ENCODE peak calls at places on chromosome 6, in nine cellular contexts. W is H9, M is A549, V is body of pancreas, A is stomach, I is breast epithelium, U is right atrium auricular region, Y is left lung, C is fibroblast of lung. L is an unnamed sample.
A peak's percentile ranks its signal among the peaks of the same experiment; 100 is the strongest.

GRCh38 chr6:169702640-169703246 is 817 bp downstream of the C6orf120 start:
- DNase-seq in Y (peak; percentile 35), I (no peak), U (no peak), C (no peak), W (no peak), A (peak; percentile 34), V (peak; percentile 29), M (no peak), L (peak; percentile 51)

GRCh38 chr6:11263185-11263817 is 30.8 kb upstream of the NEDD9 start:
- DNase-seq in V (peak; percentile 74), Y (peak; percentile 81), W (no peak), I (peak; percentile 72), C (peak; percentile 87), A (peak; percentile 75), U (peak; percentile 92), M (peak; percentile 21), L (no peak)

GRCh38 chr6:105282801-105283585 is 103.2 kb upstream of the POPDC3 start:
- DNase-seq in Y (no peak), V (no peak), W (no peak), U (no peak), C (no peak), A (no peak), M (no peak), I (no peak), L (no peak)

GRCh38 chr6:16766836-16767745 is 5.8 kb upstream of the ATXN1 start:
- DNase-seq in M (no peak), I (no peak), A (no peak), Y (no peak), C (no peak), V (no peak), W (no peak), U (no peak), L (no peak)

GRCh38 chr6:139981810-139982550 is 607.5 kb upstream of the CITED2 start:
- DNase-seq in U (no peak), C (peak; percentile 84), A (no peak), M (no peak), W (peak; percentile 30), V (no peak), I (no peak), Y (no peak), L (no peak)

GRCh38 chr6:44297063-44298038 is 15.8 kb downstream of the AARS2 start:
- DNase-seq in W (peak; percentile 56), M (no peak), C (no peak), I (no peak), V (no peak), U (no peak), A (peak; percentile 39), Y (no peak), L (peak; percentile 33)

GRCh38 chr6:39225543-39225942 is 3.7 kb downstream of the KCNK5 start:
- DNase-seq in M (no peak), Y (peak; percentile 72), U (no peak), I (no peak), W (peak; percentile 71), V (peak; percentile 42), C (no peak), A (peak; percentile 53), L (no peak)

GRCh38 chr6:3428700-3429099 is 28.1 kb downstream of the SLC22A23 start:
- DNase-seq in Y (no peak), W (no peak), V (no peak), M (no peak), A (no peak), U (no peak), C (no peak), I (no peak), L (no peak)

GRCh38 chr6:43129434-43130194 is 41.5 kb upstream of the SRF start:
- DNase-seq in Y (no peak), M (peak; percentile 37), C (peak; percentile 55), I (no peak), A (peak; percentile 49), U (no peak), V (no peak), W (no peak), L (no peak)

GRCh38 chr6:121222656-121223055 is 111.6 kb downstream of the TBC1D32 start:
- DNase-seq in M (no peak), U (no peak), A (no peak), I (no peak), Y (no peak), V (no peak), W (no peak), C (peak; percentile 73), L (no peak)

GRCh38 chr6:124535746-124536145 is 426.5 kb upstream of the RNF217 start:
- DNase-seq in C (peak; percentile 28), A (no peak), V (no peak), W (no peak), U (no peak), M (peak; percentile 1), Y (no peak), I (no peak), L (no peak)

GRCh38 chr6:37623666-37624065 is 74.0 kb downstream of the MDGA1 start:
- DNase-seq in Y (no peak), C (no peak), I (no peak), A (no peak), M (no peak), V (no peak), U (no peak), W (no peak), L (no peak)

GRCh38 chr6:43940393-43941087 is 170.5 kb downstream of the VEGFA start:
- DNase-seq in M (no peak), W (peak; percentile 12), I (no peak), V (no peak), C (no peak), U (no peak), Y (no peak), A (no peak), L (no peak)

GRCh38 chr6:26571592-26572296 is 25.0 kb upstream of the ABT1 start:
- DNase-seq in C (peak; percentile 91), Y (peak; percentile 49), A (no peak), W (peak; percentile 83), M (no peak), U (no peak), I (no peak), V (peak; percentile 64), L (no peak)

GRCh38 chr6:137290601-137291261 is 71.5 kb upstream of the IFNGR1 start:
- DNase-seq in Y (no peak), U (no peak), C (no peak), V (no peak), W (no peak), I (no peak), A (no peak), M (no peak), L (no peak)

GRCh38 chr6:34108159-34108558 is 37.7 kb downstream of the GRM4 start:
- DNase-seq in W (no peak), I (no peak), Y (no peak), V (no peak), A (no peak), C (no peak), M (no peak), U (no peak), L (no peak)

GRCh38 chr6:35385457-35386202 is 43.3 kb downstream of the PPARD start:
- DNase-seq in W (no peak), A (no peak), Y (no peak), I (no peak), C (peak; percentile 50), M (no peak), V (no peak), U (no peak), L (no peak)

GRCh38 chr6:150680510-150680909 is 80.8 kb downstream of the PLEKHG1 start:
- DNase-seq in V (no peak), A (no peak), I (no peak), W (no peak), C (no peak), Y (no peak), M (no peak), U (no peak), L (no peak)

GRCh38 chr6:25053875-25054371 is 118.2 kb upstream of the RIPOR2 start:
- DNase-seq in U (no peak), A (no peak), I (no peak), Y (no peak), M (no peak), V (no peak), C (peak; percentile 84), W (no peak), L (no peak)

GRCh38 chr6:109059591-109060021 is 35.0 kb downstream of the SESN1 start:
- DNase-seq in C (no peak), U (no peak), A (no peak), I (no peak), M (no peak), W (no peak), V (no peak), Y (no peak), L (no peak)

GRCh38 chr6:47447726-47448125 is 29.9 kb upstream of the CD2AP start:
- DNase-seq in I (no peak), V (no peak), U (no peak), A (no peak), M (no peak), Y (no peak), W (no peak), C (no peak), L (no peak)
- TF ChIP-seq CTCF in I (no peak), V (no peak), U (no peak), A (no peak), M (no peak), Y (no peak), W (no peak), C (no peak), L (no peak)

DNA sequence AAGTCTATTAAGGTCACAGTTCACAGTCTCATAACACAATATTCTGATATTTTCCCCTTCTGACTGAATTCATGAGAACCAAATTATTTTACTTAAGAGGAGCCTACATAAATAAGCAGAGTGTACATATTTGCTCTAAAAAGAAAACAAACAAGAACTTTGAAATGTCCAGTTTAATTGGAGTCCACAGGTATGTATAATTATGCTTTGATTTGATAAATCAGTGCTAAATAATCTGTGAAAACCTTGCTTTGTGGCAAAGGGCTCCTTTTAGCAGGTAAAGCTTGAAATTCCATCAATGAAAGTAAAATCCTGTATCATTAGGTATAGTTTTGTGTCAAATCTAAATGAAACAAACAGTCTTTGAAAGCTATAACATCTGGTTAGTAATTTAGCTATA is 69.4 kb downstream of the ADGRB3 start:
- DNase-seq in Y (no peak), U (no peak), C (no peak), V (no peak), M (no peak), W (no peak), A (no peak), I (no peak), L (no peak)
- H3K27ac ChIP-seq in Y (no peak overlapping the region), U (no peak overlapping the region), C (no peak overlapping the region), V (no peak overlapping the region), M (no peak overlapping the region), W (no peak overlapping the region), A (no peak overlapping the region), I (no peak overlapping the region), L (no peak overlapping the region)

GRCh38 chr6:99608059-99608885 is 1.6 kb downstream of the PRDM13 start:
- DNase-seq in Y (no peak), V (no peak), I (no peak), C (no peak), A (no peak), W (no peak), M (no peak), U (no peak), L (no peak)
- H3K9me3 ChIP-seq in Y (no peaks in the 10 kb centered on the region), V (no peaks in the 10 kb centered on the region), I (no peaks in the 10 kb centered on the region), C (no peaks in the 10 kb centered on the region), A (no peaks in the 10 kb centered on the region), W (no peaks in the 10 kb centered on the region), M (no peaks in the 10 kb centered on the region), U (no peaks in the 10 kb centered on the region), L (peaks cover 13% of the 10 kb centered on the region)

DNA sequence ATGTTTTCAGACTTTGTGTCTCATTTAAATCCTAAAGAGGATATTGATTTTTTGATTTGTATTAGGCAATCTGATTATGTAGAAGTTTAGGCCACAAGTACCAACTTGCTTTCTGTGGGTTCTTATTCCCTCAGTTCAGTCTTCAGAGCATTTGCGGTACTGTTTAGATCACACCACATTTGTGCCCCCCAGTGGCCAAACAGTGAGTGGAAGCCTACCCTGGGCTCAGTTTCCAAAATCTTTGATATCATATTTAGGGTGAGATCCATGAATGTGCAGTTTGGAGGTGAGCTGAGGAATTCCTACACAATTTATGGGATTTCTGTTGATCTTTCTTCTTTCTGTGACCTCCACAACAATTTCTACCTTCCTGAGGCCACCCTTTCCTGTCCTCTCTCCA is 92.3 kb upstream of the FUT9 start:
- DNase-seq in V (no peak), I (no peak), C (no peak), M (no peak), A (peak; percentile 26), W (peak; percentile 39), Y (no peak), U (no peak), L (no peak)
- TF ChIP-seq CTCF in V (peak; percentile 37), I (no peak), C (no peak), M (no peak), A (no peak), W (peak; percentile 79), Y (no peak), U (peak; percentile 32), L (no peak)